ENCODE peak calls at places on chromosome 7, in six cellular contexts. X is HEK293T; B is NCI-H1417; Q is AG20443; F is left colon; Y is activated naive CD8-positive, alpha-beta T cell treated with anti-CD3 and anti-CD28 coated beads, Interleukin-2, amount 50 U/mL, for 24 hours. N is an unnamed sample.

GRCh38 chr7:27918503-27918902 is 178.5 kb downstream of the TAX1BP1 start:
- DNase-seq in Q (no peak), Y (no peak), F (no peak), X (no peak), B (no peak), N (no peak)

GRCh38 chr7:152313879-152314604 is 121.8 kb downstream of the KMT2C start:
- DNase-seq in Y (no peak), F (no peak), Q (peak), B (peak), X (peak), N (peak)

GRCh38 chr7:13886356-13886755 is 103.1 kb downstream of the ETV1 start:
- DNase-seq in Y (no peak), Q (no peak), X (no peak), B (no peak), F (no peak), N (no peak)

GRCh38 chr7:68015565-68016532 is 1019.2 kb downstream of the TYW1 start:
- DNase-seq in Y (no peak), B (no peak), F (no peak), Q (no peak), X (no peak), N (no peak)

GRCh38 chr7:33744293-33744692 is 161.0 kb upstream of the BMPER start:
- DNase-seq in F (no peak), Y (no peak), B (no peak), Q (no peak), X (peak), N (peak)

GRCh38 chr7:99997545-99998137 is 17.8 kb upstream of the ZKSCAN1 start:
- DNase-seq in Y (peak), B (no peak), X (no peak), F (peak), Q (peak), N (no peak)

GRCh38 chr7:127751062-127751722 is 99.2 kb downstream of the SND1 start:
- DNase-seq in B (no peak), F (no peak), Q (peak), Y (no peak), X (no peak), N (no peak)

GRCh38 chr7:388023-388355 is 98.0 kb downstream of the FOXL3 start:
- DNase-seq in B (no peak), Q (no peak), Y (no peak), F (peak), X (no peak), N (no peak)

GRCh38 chr7:98244871-98245270 is 7.2 kb downstream of the TECPR1 start:
- DNase-seq in B (no peak), Q (no peak), F (no peak), X (no peak), Y (no peak), N (no peak)

GRCh38 chr7:1823376-1824150 is 153.5 kb downstream of the ELFN1 start:
- DNase-seq in Y (no peak), Q (no peak), X (no peak), B (no peak), F (no peak), N (no peak)

N was measured in T47D.